ENCODE peak calls at places on chromosomes 2 and 18, in seven cellular contexts. One of them, this sample, is unnamed.
A peak's percentile ranks its signal among the peaks of the same experiment; 100 is the strongest.

GRCh38 chr2:151767536-151767935 is 33.3 kb upstream of the NEB start:
- DNase-seq in GM12865: no peak
- DNase-seq in lung microvascular endothelial cell: no peak
- DNase-seq in OCI-LY7: no peak
- DNase-seq in NCI-H1092 treated with DMSO at 0.1 percent for 48 hours: no peak
- DNase-seq in amniotic stem cell: no peak
- DNase-seq in NCI-H774: no peak
- DNase-seq in this sample: no peak

GRCh38 chr2:38535745-38536506 is 66.8 kb downstream of the HNRNPLL start:
- DNase-seq in OCI-LY7: peak; percentile 87
- DNase-seq in NCI-H1092 treated with DMSO at 0.1 percent for 48 hours: peak; percentile 51
- DNase-seq in GM12865: peak; percentile 80
- DNase-seq in NCI-H774: peak; percentile 69
- DNase-seq in amniotic stem cell: peak; percentile 46
- DNase-seq in lung microvascular endothelial cell: peak; percentile 85
- DNase-seq in this sample: peak; percentile 83

GRCh38 chr18:21272016-21272582 is 30.1 kb downstream of the GREB1L start:
- DNase-seq in NCI-H1092 treated with DMSO at 0.1 percent for 48 hours: no peak
- DNase-seq in NCI-H774: no peak
- DNase-seq in amniotic stem cell: no peak
- DNase-seq in OCI-LY7: no peak
- DNase-seq in GM12865: peak; percentile 8
- DNase-seq in lung microvascular endothelial cell: no peak
- DNase-seq in this sample: no peak

GRCh38 chr2:227860116-227860724 is 11.2 kb upstream of the DAW1 start:
- DNase-seq in NCI-H1092 treated with DMSO at 0.1 percent for 48 hours: no peak
- DNase-seq in OCI-LY7: no peak
- DNase-seq in amniotic stem cell: no peak
- DNase-seq in lung microvascular endothelial cell: no peak
- DNase-seq in GM12865: no peak
- DNase-seq in NCI-H774: no peak
- DNase-seq in this sample: no peak

GRCh38 chr18:48676756-48677368 is 138.0 kb downstream of the CTIF start:
- DNase-seq in GM12865: peak; percentile 73
- DNase-seq in lung microvascular endothelial cell: peak; percentile 71
- DNase-seq in amniotic stem cell: no peak
- DNase-seq in NCI-H774: peak; percentile 21
- DNase-seq in NCI-H1092 treated with DMSO at 0.1 percent for 48 hours: peak; percentile 41
- DNase-seq in OCI-LY7: peak; percentile 73
- DNase-seq in this sample: peak; percentile 77

GRCh38 chr2:239304533-239305221 is 96.1 kb downstream of the HDAC4 start:
- DNase-seq in amniotic stem cell: no peak
- DNase-seq in NCI-H774: no peak
- DNase-seq in OCI-LY7: no peak
- DNase-seq in lung microvascular endothelial cell: no peak
- DNase-seq in GM12865: no peak
- DNase-seq in NCI-H1092 treated with DMSO at 0.1 percent for 48 hours: no peak
- DNase-seq in this sample: no peak

GRCh38 chr2:43086451-43087221 is 139.8 kb downstream of the ZFP36L2 start:
- DNase-seq in lung microvascular endothelial cell: peak; percentile 94
- DNase-seq in NCI-H1092 treated with DMSO at 0.1 percent for 48 hours: no peak
- DNase-seq in NCI-H774: no peak
- DNase-seq in OCI-LY7: no peak
- DNase-seq in amniotic stem cell: peak; percentile 97
- DNase-seq in GM12865: no peak
- DNase-seq in this sample: no peak

GRCh38 chr2:211722928-211723327 is 815.7 kb downstream of the ERBB4 start:
- DNase-seq in GM12865: no peak
- DNase-seq in NCI-H774: peak; percentile 21
- DNase-seq in NCI-H1092 treated with DMSO at 0.1 percent for 48 hours: no peak
- DNase-seq in amniotic stem cell: no peak
- DNase-seq in lung microvascular endothelial cell: no peak
- DNase-seq in OCI-LY7: no peak
- DNase-seq in this sample: no peak

GRCh38 chr2:26325851-26326250 is 20.1 kb upstream of the SELENOI start:
- DNase-seq in GM12865: no peak
- DNase-seq in amniotic stem cell: no peak
- DNase-seq in NCI-H1092 treated with DMSO at 0.1 percent for 48 hours: no peak
- DNase-seq in NCI-H774: no peak
- DNase-seq in lung microvascular endothelial cell: peak; percentile 57
- DNase-seq in OCI-LY7: no peak
- DNase-seq in this sample: no peak

GRCh38 chr2:207491954-207492353 is 37.8 kb upstream of the CREB1 start:
- DNase-seq in GM12865: no peak
- DNase-seq in OCI-LY7: no peak
- DNase-seq in NCI-H1092 treated with DMSO at 0.1 percent for 48 hours: no peak
- DNase-seq in lung microvascular endothelial cell: no peak
- DNase-seq in amniotic stem cell: no peak
- DNase-seq in NCI-H774: no peak
- DNase-seq in this sample: no peak

GRCh38 chr2:13137679-13138078 is 420.9 kb downstream of the TRIB2 start:
- DNase-seq in OCI-LY7: no peak
- DNase-seq in NCI-H774: no peak
- DNase-seq in amniotic stem cell: no peak
- DNase-seq in GM12865: no peak
- DNase-seq in lung microvascular endothelial cell: no peak
- DNase-seq in NCI-H1092 treated with DMSO at 0.1 percent for 48 hours: no peak
- DNase-seq in this sample: no peak

GRCh38 chr18:25518716-25519053 is 166.7 kb upstream of the ZNF521 start:
- DNase-seq in NCI-H1092 treated with DMSO at 0.1 percent for 48 hours: no peak
- DNase-seq in OCI-LY7: peak; percentile 84
- DNase-seq in NCI-H774: no peak
- DNase-seq in GM12865: peak; percentile 54
- DNase-seq in amniotic stem cell: no peak
- DNase-seq in lung microvascular endothelial cell: peak; percentile 17
- DNase-seq in this sample: peak; percentile 18

GRCh38 chr2:43759195-43759594 is 14.6 kb upstream of the DYNC2LI1 start:
- DNase-seq in lung microvascular endothelial cell: no peak
- DNase-seq in OCI-LY7: no peak
- DNase-seq in NCI-H774: no peak
- DNase-seq in NCI-H1092 treated with DMSO at 0.1 percent for 48 hours: no peak
- DNase-seq in amniotic stem cell: no peak
- DNase-seq in GM12865: no peak
- DNase-seq in this sample: no peak

GRCh38 chr18:34595673-34596072 is 114.4 kb upstream of the DTNA start:
- DNase-seq in amniotic stem cell: no peak
- DNase-seq in GM12865: peak; percentile 8
- DNase-seq in lung microvascular endothelial cell: peak; percentile 25
- DNase-seq in OCI-LY7: no peak
- DNase-seq in NCI-H774: peak; percentile 6
- DNase-seq in NCI-H1092 treated with DMSO at 0.1 percent for 48 hours: peak; percentile 52
- DNase-seq in this sample: no peak

GRCh38 chr18:74252032-74252380 is 39.8 kb downstream of the CYB5A start:
- DNase-seq in NCI-H774: no peak
- DNase-seq in lung microvascular endothelial cell: no peak
- DNase-seq in GM12865: no peak
- DNase-seq in NCI-H1092 treated with DMSO at 0.1 percent for 48 hours: no peak
- DNase-seq in OCI-LY7: no peak
- DNase-seq in amniotic stem cell: no peak
- DNase-seq in this sample: no peak

GRCh38 chr2:72131916-72132841 is 15.5 kb downstream of the CYP26B1 start:
- DNase-seq in OCI-LY7: no peak
- DNase-seq in NCI-H1092 treated with DMSO at 0.1 percent for 48 hours: no peak
- DNase-seq in amniotic stem cell: no peak
- DNase-seq in lung microvascular endothelial cell: no peak
- DNase-seq in NCI-H774: no peak
- DNase-seq in GM12865: no peak
- DNase-seq in this sample: no peak

GRCh38 chr2:42049411-42050349 is 1.9 kb downstream of the PKDCC start:
- DNase-seq in NCI-H774: no peak
- DNase-seq in lung microvascular endothelial cell: no peak
- DNase-seq in amniotic stem cell: no peak
- DNase-seq in NCI-H1092 treated with DMSO at 0.1 percent for 48 hours: no peak
- DNase-seq in GM12865: no peak
- DNase-seq in OCI-LY7: no peak
- DNase-seq in this sample: no peak

GRCh38 chr18:37006742-37007141 is 177.8 kb downstream of the KIAA1328 start:
- DNase-seq in NCI-H774: no peak
- DNase-seq in GM12865: peak; percentile 54
- DNase-seq in NCI-H1092 treated with DMSO at 0.1 percent for 48 hours: no peak
- DNase-seq in OCI-LY7: no peak
- DNase-seq in lung microvascular endothelial cell: no peak
- DNase-seq in amniotic stem cell: no peak
- DNase-seq in this sample: peak; percentile 18

GRCh38 chr2:152186257-152186656 is 10.7 kb upstream of the STAM2 start:
- DNase-seq in amniotic stem cell: no peak
- DNase-seq in NCI-H1092 treated with DMSO at 0.1 percent for 48 hours: no peak
- DNase-seq in lung microvascular endothelial cell: no peak
- DNase-seq in GM12865: no peak
- DNase-seq in OCI-LY7: no peak
- DNase-seq in NCI-H774: no peak
- DNase-seq in this sample: no peak

GRCh38 chr2:69567157-69567908 is 76.2 kb downstream of the AAK1 start:
- DNase-seq in NCI-H1092 treated with DMSO at 0.1 percent for 48 hours: no peak
- DNase-seq in OCI-LY7: no peak
- DNase-seq in lung microvascular endothelial cell: no peak
- DNase-seq in amniotic stem cell: peak; percentile 63
- DNase-seq in NCI-H774: no peak
- DNase-seq in GM12865: no peak
- DNase-seq in this sample: no peak

GRCh38 chr2:128277961-128278681 is 40.5 kb downstream of the HS6ST1 start:
- DNase-seq in OCI-LY7: no peak
- DNase-seq in NCI-H1092 treated with DMSO at 0.1 percent for 48 hours: no peak
- DNase-seq in NCI-H774: no peak
- DNase-seq in GM12865: no peak
- DNase-seq in amniotic stem cell: no peak
- DNase-seq in lung microvascular endothelial cell: no peak
- DNase-seq in this sample: no peak

GRCh38 chr2:232478571-232479340 is 8.9 kb downstream of the ECEL1 start:
- DNase-seq in GM12865: no peak
- DNase-seq in NCI-H774: no peak
- DNase-seq in lung microvascular endothelial cell: no peak
- DNase-seq in OCI-LY7: no peak
- DNase-seq in amniotic stem cell: no peak
- DNase-seq in NCI-H1092 treated with DMSO at 0.1 percent for 48 hours: no peak
- DNase-seq in this sample: no peak

GRCh38 chr18:32380559-32380958 is 90.1 kb downstream of the GAREM1 start:
- DNase-seq in amniotic stem cell: no peak
- DNase-seq in lung microvascular endothelial cell: no peak
- DNase-seq in NCI-H1092 treated with DMSO at 0.1 percent for 48 hours: no peak
- DNase-seq in OCI-LY7: peak; percentile 0
- DNase-seq in NCI-H774: no peak
- DNase-seq in GM12865: no peak
- DNase-seq in this sample: no peak

GRCh38 chr2:6793371-6793770 is 72.3 kb downstream of the CMPK2 start:
- DNase-seq in lung microvascular endothelial cell: no peak
- DNase-seq in OCI-LY7: no peak
- DNase-seq in NCI-H1092 treated with DMSO at 0.1 percent for 48 hours: no peak
- DNase-seq in GM12865: no peak
- DNase-seq in amniotic stem cell: no peak
- DNase-seq in NCI-H774: no peak
- DNase-seq in this sample: no peak

GRCh38 chr2:173955867-173956266 is 9.3 kb downstream of the SP3 start:
- DNase-seq in NCI-H1092 treated with DMSO at 0.1 percent for 48 hours: no peak
- DNase-seq in GM12865: no peak
- DNase-seq in amniotic stem cell: no peak
- DNase-seq in lung microvascular endothelial cell: no peak
- DNase-seq in NCI-H774: no peak
- DNase-seq in OCI-LY7: no peak
- DNase-seq in this sample: no peak

GRCh38 chr18:13443546-13443945 is 225.0 kb downstream of the LDLRAD4 start:
- DNase-seq in NCI-H774: no peak
- DNase-seq in amniotic stem cell: no peak
- DNase-seq in GM12865: no peak
- DNase-seq in NCI-H1092 treated with DMSO at 0.1 percent for 48 hours: no peak
- DNase-seq in OCI-LY7: no peak
- DNase-seq in lung microvascular endothelial cell: no peak
- DNase-seq in this sample: no peak

GRCh38 chr2:53131416-53131815 is 636.2 kb upstream of the CHAC2 start:
- DNase-seq in OCI-LY7: no peak
- DNase-seq in NCI-H774: no peak
- DNase-seq in NCI-H1092 treated with DMSO at 0.1 percent for 48 hours: no peak
- DNase-seq in lung microvascular endothelial cell: no peak
- DNase-seq in amniotic stem cell: no peak
- DNase-seq in GM12865: no peak
- DNase-seq in this sample: no peak

GRCh38 chr2:171383141-171383540 is 50.6 kb downstream of the METTL8 start:
- DNase-seq in NCI-H1092 treated with DMSO at 0.1 percent for 48 hours: no peak
- DNase-seq in OCI-LY7: no peak
- DNase-seq in NCI-H774: no peak
- DNase-seq in lung microvascular endothelial cell: no peak
- DNase-seq in amniotic stem cell: no peak
- DNase-seq in GM12865: no peak
- DNase-seq in this sample: no peak

GRCh38 chr18:55869965-55870585 is 282.1 kb upstream of the TCF4 start:
- DNase-seq in GM12865: no peak
- DNase-seq in amniotic stem cell: no peak
- DNase-seq in NCI-H1092 treated with DMSO at 0.1 percent for 48 hours: no peak
- DNase-seq in OCI-LY7: no peak
- DNase-seq in NCI-H774: no peak
- DNase-seq in lung microvascular endothelial cell: peak; percentile 58
- DNase-seq in this sample: no peak

GRCh38 chr2:166104084-166104483 is 23.7 kb downstream of the SCN1A start:
- DNase-seq in amniotic stem cell: no peak
- DNase-seq in OCI-LY7: no peak
- DNase-seq in NCI-H774: no peak
- DNase-seq in lung microvascular endothelial cell: no peak
- DNase-seq in GM12865: no peak
- DNase-seq in NCI-H1092 treated with DMSO at 0.1 percent for 48 hours: no peak
- DNase-seq in this sample: no peak

GRCh38 chr2:164015328-164016123 is 279.7 kb upstream of the FIGN start:
- DNase-seq in OCI-LY7: no peak
- DNase-seq in amniotic stem cell: no peak
- DNase-seq in lung microvascular endothelial cell: no peak
- DNase-seq in GM12865: peak; percentile 91
- DNase-seq in NCI-H1092 treated with DMSO at 0.1 percent for 48 hours: peak; percentile 51
- DNase-seq in NCI-H774: no peak
- DNase-seq in this sample: peak; percentile 59

GRCh38 chr18:75249672-75250470 is 39.3 kb downstream of the TSHZ1 start:
- DNase-seq in lung microvascular endothelial cell: no peak
- DNase-seq in OCI-LY7: peak; percentile 14
- DNase-seq in NCI-H1092 treated with DMSO at 0.1 percent for 48 hours: no peak
- DNase-seq in NCI-H774: no peak
- DNase-seq in GM12865: peak; percentile 16
- DNase-seq in amniotic stem cell: no peak
- DNase-seq in this sample: no peak

GRCh38 chr2:200689115-200689514 is 103.3 kb downstream of the AOX1 start:
- DNase-seq in GM12865: no peak
- DNase-seq in NCI-H774: no peak
- DNase-seq in amniotic stem cell: no peak
- DNase-seq in lung microvascular endothelial cell: no peak
- DNase-seq in NCI-H1092 treated with DMSO at 0.1 percent for 48 hours: no peak
- DNase-seq in OCI-LY7: no peak
- DNase-seq in this sample: no peak

GRCh38 chr18:72235422-72235821 is 308.7 kb downstream of the CBLN2 start:
- DNase-seq in GM12865: no peak
- DNase-seq in NCI-H774: peak; percentile 13
- DNase-seq in NCI-H1092 treated with DMSO at 0.1 percent for 48 hours: peak; percentile 66
- DNase-seq in OCI-LY7: no peak
- DNase-seq in amniotic stem cell: no peak
- DNase-seq in lung microvascular endothelial cell: no peak
- DNase-seq in this sample: no peak

GRCh38 chr2:169711751-169712509 is 17.7 kb downstream of the PHOSPHO2 start:
- DNase-seq in amniotic stem cell: no peak
- DNase-seq in OCI-LY7: peak; percentile 53
- DNase-seq in NCI-H774: no peak
- DNase-seq in GM12865: no peak
- DNase-seq in NCI-H1092 treated with DMSO at 0.1 percent for 48 hours: no peak
- DNase-seq in lung microvascular endothelial cell: peak; percentile 97
- DNase-seq in this sample: no peak

GRCh38 chr2:172588931-172589330 is 33.0 kb downstream of the PDK1 start:
- DNase-seq in OCI-LY7: no peak
- DNase-seq in amniotic stem cell: no peak
- DNase-seq in lung microvascular endothelial cell: no peak
- DNase-seq in NCI-H774: no peak
- DNase-seq in GM12865: peak; percentile 18
- DNase-seq in NCI-H1092 treated with DMSO at 0.1 percent for 48 hours: no peak
- DNase-seq in this sample: no peak

GRCh38 chr2:8515390-8515761 is 166.5 kb upstream of the ID2 start:
- DNase-seq in NCI-H774: no peak
- DNase-seq in amniotic stem cell: no peak
- DNase-seq in OCI-LY7: peak; percentile 88
- DNase-seq in lung microvascular endothelial cell: no peak
- DNase-seq in GM12865: peak; percentile 91
- DNase-seq in NCI-H1092 treated with DMSO at 0.1 percent for 48 hours: no peak
- DNase-seq in this sample: peak; percentile 77

GRCh38 chr2:240505946-240506345 is 51.8 kb downstream of the ANKMY1 start:
- DNase-seq in NCI-H1092 treated with DMSO at 0.1 percent for 48 hours: no peak
- DNase-seq in NCI-H774: no peak
- DNase-seq in amniotic stem cell: no peak
- DNase-seq in GM12865: no peak
- DNase-seq in lung microvascular endothelial cell: no peak
- DNase-seq in OCI-LY7: no peak
- DNase-seq in this sample: no peak